ENCODE peak calls at places on chromosomes 1 and 21, in five cellular contexts. Y, C, J, K and W are unnamed samples.

GRCh38 chr1:94384485-94385353 is 33.5 kb upstream of the ABCD3 start:
- DNase-seq in C (no peak), J (no peak), K (no peak), Y (no peak), W (no peak)

GRCh38 chr1:36174716-36175115 is 18.8 kb downstream of the MAP7D1 start:
- DNase-seq in C (no peak), Y (no peak), J (no peak), K (no peak), W (no peak)

GRCh38 chr1:159370855-159371254 is 61.1 kb upstream of the OR10J4 start:
- DNase-seq in C (no peak), K (no peak), Y (no peak), J (no peak), W (no peak)

GRCh38 chr1:154182342-154183044 is 9.4 kb downstream of the TPM3 start:
- DNase-seq in Y (peak; percentile 38), J (peak; percentile 89), C (peak; percentile 68), K (peak; percentile 84), W (peak; percentile 92)

GRCh38 chr1:26471498-26472329 is 526 bp upstream of the HMGN2 start:
- DNase-seq in C (peak; percentile 53), J (peak; percentile 74), Y (peak; percentile 56), K (peak; percentile 65), W (peak; percentile 79)

GRCh38 chr1:15799928-15800835 is 7.3 kb downstream of the UQCRHL start:
- DNase-seq in K (peak; percentile 31), C (peak; percentile 37), J (no peak), Y (peak; percentile 70), W (peak; percentile 71)

GRCh38 chr21:34813266-34813886 is 144.6 kb downstream of the CLIC6 start:
- DNase-seq in C (peak; percentile 72), K (peak; percentile 90), Y (no peak), J (peak; percentile 84), W (peak; percentile 91)

GRCh38 chr1:231839999-231840398 is 213.4 kb downstream of the DISC1 start:
- DNase-seq in K (no peak), J (no peak), Y (no peak), C (no peak), W (no peak)

GRCh38 chr1:172414331-172414730 is 6.2 kb upstream of the C1orf105 start:
- DNase-seq in J (peak; percentile 36), C (peak; percentile 44), Y (no peak), K (peak; percentile 57), W (no peak)

GRCh38 chr1:118158918-118159317 is 26.1 kb downstream of the SPAG17 start:
- DNase-seq in C (peak; percentile 79), Y (no peak), K (peak; percentile 76), J (peak; percentile 41), W (peak; percentile 61)

GRCh38 chr1:184555665-184556641 is 169.1 kb downstream of the C1orf21 start:
- DNase-seq in J (no peak), C (no peak), K (no peak), Y (no peak), W (no peak)

GRCh38 chr21:21029159-21029558 is 30.9 kb downstream of the NCAM2 start:
- DNase-seq in C (no peak), Y (no peak), J (peak; percentile 27), K (no peak), W (peak; percentile 3)

GRCh38 chr21:42282021-42282420 is 33.2 kb downstream of the TFF3 start:
- DNase-seq in K (no peak), C (no peak), Y (no peak), J (no peak), W (no peak)

GRCh38 chr1:2300004-2300771 is 72.1 kb downstream of the SKI start:
- DNase-seq in C (no peak), J (no peak), Y (no peak), K (no peak), W (no peak)

GRCh38 chr1:228846952-228847351 is 111.7 kb downstream of the RHOU start:
- DNase-seq in J (no peak), Y (no peak), K (no peak), C (no peak), W (no peak)

GRCh38 chr1:36300526-36300925 is 5.6 kb upstream of the SH3D21 start:
- DNase-seq in C (peak; percentile 25), K (peak; percentile 53), Y (peak; percentile 11), J (no peak), W (no peak)

GRCh38 chr1:101026394-101026788 is 807 bp upstream of the DPH5 start:
- DNase-seq in C (no peak), Y (no peak), K (no peak), J (no peak), W (no peak)

GRCh38 chr1:101025680-101026393 is at the start of gene DPH5:
- DNase-seq in K (peak; percentile 91), C (peak; percentile 94), Y (peak; percentile 74), J (peak; percentile 93), W (peak; percentile 93)

GRCh38 chr1:101025283-101025679 is 303 bp downstream of the DPH5 start:
- DNase-seq in C (no peak), Y (no peak), K (peak; percentile 32), J (peak; percentile 33), W (no peak)

GRCh38 chr1:101017448-101017847 is 8.1 kb downstream of the DPH5 start:
- DNase-seq in K (no peak), Y (no peak), J (no peak), C (no peak), W (no peak)

GRCh38 chr1:101022294-101022693 is 3.3 kb downstream of the DPH5 start:
- DNase-seq in Y (no peak), K (peak; percentile 77), C (no peak), J (peak; percentile 70), W (peak; percentile 80)
- H3K4me3 ChIP-seq in Y (no peak overlapping the region), K (no peak overlapping the region), C (no peak overlapping the region), J (no peak overlapping the region), W (no peak overlapping the region)

GRCh38 chr1:199956005-199956404 is 71.5 kb upstream of the NR5A2 start:
- DNase-seq in K (no peak), J (no peak), C (no peak), Y (no peak), W (no peak)
- TF ChIP-seq CTCF in K (no peak), J (no peak), C (no peak), Y (no peak), W (no peak)

GRCh38 chr1:940121-941026 is 16.7 kb downstream of the SAMD11 start:
- DNase-seq in K (peak; percentile 62), J (peak; percentile 44), Y (no peak), C (peak; percentile 34), W (peak; percentile 72)
- H3K4me3 ChIP-seq in K (no peak overlapping the region), J (peak overlapping the region; percentile 27), Y (peak overlapping the region; percentile 70), C (peak overlapping the region; percentile 38), W (peak overlapping the region; percentile 15)

GRCh38 chr1:108691128-108691885 is 803 bp upstream of the PRPF38B start:
- DNase-seq in J (no peak), K (peak; percentile 5), Y (no peak), C (no peak), W (no peak)

GRCh38 chr1:108695515-108695914 is 3.4 kb downstream of the PRPF38B start:
- DNase-seq in Y (no peak), K (no peak), C (no peak), J (no peak), W (no peak)

GRCh38 chr1:108692724-108693655 is 880 bp downstream of the PRPF38B start:
- DNase-seq in C (peak; percentile 47), K (peak; percentile 78), J (peak; percentile 79), Y (peak; percentile 65), W (peak; percentile 79)

GRCh38 chr1:108686609-108687313 is 5.3 kb upstream of the PRPF38B start:
- DNase-seq in Y (no peak), K (peak; percentile 52), J (peak; percentile 29), C (no peak), W (peak; percentile 57)

GRCh38 chr1:108691886-108692723 is at the start of gene PRPF38B:
- DNase-seq in Y (peak; percentile 95), J (peak; percentile 91), K (peak; percentile 87), C (peak; percentile 90), W (peak; percentile 93)
- TF ChIP-seq CTCF in Y (no peak), J (no peak), K (no peak), C (no peak), W (no peak)

GRCh38 chr1:106047210-106047609 is 1009.3 kb upstream of the PRMT6 start:
- DNase-seq in J (no peak), C (no peak), Y (no peak), K (no peak), W (no peak)
- H3K4me3 ChIP-seq in J (no peak overlapping the region), C (no peak overlapping the region), Y (no peak overlapping the region), K (no peak overlapping the region), W (no peak overlapping the region)

DNA sequence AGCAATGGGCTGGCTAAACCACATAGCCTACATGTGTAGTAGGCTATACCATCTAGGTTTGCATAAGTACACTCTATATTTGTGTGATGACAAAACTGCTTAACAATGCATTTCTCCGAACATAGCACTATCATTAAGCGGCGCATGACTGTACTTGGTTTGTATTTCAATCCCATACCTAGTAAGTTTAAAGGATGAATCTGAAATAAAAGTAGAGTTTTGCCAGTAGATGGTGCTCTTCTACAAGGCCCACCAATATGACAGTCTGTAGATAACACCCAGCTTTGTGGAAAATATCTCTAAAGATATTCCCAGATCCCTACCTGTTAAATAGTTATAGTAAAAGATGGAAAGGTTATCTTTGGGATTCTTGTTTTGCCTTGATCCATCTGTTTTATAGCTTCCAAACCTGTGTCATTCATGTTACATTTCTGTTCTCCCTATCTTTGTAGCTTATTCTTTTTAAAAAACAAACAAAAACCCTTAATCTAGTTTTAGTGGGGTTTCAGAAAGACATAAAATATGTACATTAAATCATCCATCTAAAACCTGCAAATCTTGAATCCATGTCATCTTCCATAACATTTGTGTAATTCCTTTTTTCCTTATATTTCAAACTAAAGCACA is 33.9 kb upstream of the ASPM start:
- DNase-seq in K (peak; percentile 92), C (peak; percentile 64), Y (no peak), J (peak; percentile 80), W (peak; percentile 85)
- TF ChIP-seq CTCF in K (peak; percentile 82), C (peak; percentile 59), Y (peak; percentile 25), J (peak; percentile 71), W (peak; percentile 55)